ENCODE peak calls at places on chromosomes 11 and 22, in eight cellular contexts. J is mammary epithelial cell, V is Peyer's patch, A is heart left ventricle, R is right atrium auricular region, G is AG04450, Y is HepG2, B is adrenal gland. S is an unnamed sample. For H3K9me3, the result is how much of the 10 kb centered on the place peaks cover.

GRCh38 chr22:39129746-39130145 is 22.7 kb downstream of the CBX7 start:
- DNase-seq in J (no peak), V (no peak), A (no peak), R (no peak), G (no peak), Y (no peak), B (no peak), S (no peak)

GRCh38 chr11:96162816-96163499 is 180.0 kb downstream of the MAML2 start:
- DNase-seq in J (peak), V (no peak), A (no peak), R (no peak), G (peak), Y (no peak), B (peak), S (no peak)

GRCh38 chr22:50016308-50016987 is 3.9 kb upstream of the IL17REL start:
- DNase-seq in J (no peak), V (peak), A (peak), R (no peak), G (no peak), Y (no peak), B (no peak), S (no peak)

GRCh38 chr22:39808087-39808486 is 85.5 kb downstream of the ENTHD1 start:
- DNase-seq in J (no peak), V (peak), A (no peak), R (no peak), G (no peak), Y (peak), B (peak), S (no peak)

GRCh38 chr11:102085864-102086551 is 24.2 kb upstream of the YAP1 start:
- DNase-seq in J (no peak), V (no peak), A (no peak), R (no peak), G (no peak), Y (peak), B (no peak), S (no peak)

GRCh38 chr11:95187730-95188129 is 43.3 kb downstream of the SESN3 start:
- DNase-seq in J (no peak), V (no peak), A (no peak), R (no peak), G (no peak), Y (no peak), B (no peak), S (no peak)

GRCh38 chr11:93718057-93718563 is 23.2 kb downstream of the TAF1D start:
- DNase-seq in J (no peak), V (no peak), A (no peak), R (no peak), G (no peak), Y (no peak), B (no peak), S (no peak)

GRCh38 chr11:45930951-45931563 is 8.6 kb downstream of the LARGE2 start:
- DNase-seq in J (peak), V (no peak), A (no peak), R (no peak), G (no peak), Y (no peak), B (no peak), S (no peak)

GRCh38 chr22:44845796-44846720 is 93.7 kb downstream of the ARHGAP8 start:
- DNase-seq in J (no peak), V (no peak), A (no peak), R (no peak), G (no peak), Y (no peak), B (no peak), S (no peak)

DNA sequence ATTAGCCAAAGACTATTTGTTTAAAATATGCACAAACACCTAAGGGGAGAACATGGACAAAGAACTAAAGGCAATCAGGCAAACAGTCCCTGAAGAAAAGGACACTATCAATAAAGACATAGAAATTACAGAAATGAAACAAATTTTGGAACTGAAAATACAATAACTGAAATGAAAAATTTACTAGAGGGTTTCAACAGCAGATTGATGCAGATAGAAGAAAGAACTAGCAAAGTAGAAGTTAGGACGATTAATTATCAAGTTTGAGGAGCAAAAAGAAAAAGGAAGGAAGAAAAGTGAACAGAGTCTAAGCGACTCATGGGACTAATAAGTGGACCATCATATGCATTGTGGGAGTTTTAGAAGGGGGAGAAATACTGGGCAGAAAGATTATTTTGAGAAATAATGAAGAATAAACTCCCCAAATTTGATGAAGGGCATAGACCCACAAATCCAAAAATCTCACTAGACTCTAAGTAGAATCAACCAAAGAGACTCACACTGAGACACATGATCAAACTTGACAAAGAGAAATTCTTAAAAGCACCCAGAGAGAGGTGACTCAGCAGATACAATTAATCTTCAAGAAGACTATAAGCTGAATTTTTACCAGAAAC is 62.9 kb downstream of the JAM3 start:
- DNase-seq in J (no peak), V (no peak), A (no peak), R (no peak), G (no peak), Y (no peak), B (no peak), S (no peak)
- H3K9me3 ChIP-seq in J (under half), V (under half), A (under half), R (under half), G (under half), Y (under half), B (under half), S (under half)

DNA sequence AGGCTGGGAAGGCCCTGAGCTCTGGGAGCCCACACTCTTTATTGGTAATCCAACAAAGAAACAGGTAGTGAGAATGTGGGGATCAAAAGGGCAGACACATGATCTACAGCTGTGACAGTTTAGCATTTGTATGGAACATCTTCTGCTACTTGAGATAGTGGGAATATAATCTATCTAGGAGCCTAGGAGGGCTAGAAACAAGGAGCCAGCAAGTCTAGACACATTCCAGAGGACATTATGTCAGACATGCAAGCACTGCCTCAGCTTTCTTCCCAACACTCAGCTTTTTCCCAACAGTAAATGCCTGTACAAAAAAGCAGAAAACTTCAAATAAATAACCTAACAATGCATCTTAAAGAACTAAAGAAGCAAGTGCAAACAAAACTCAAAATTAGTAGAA is 1150.6 kb upstream of the RAG2 start:
- DNase-seq in J (no peak), V (no peak), A (no peak), R (no peak), G (no peak), Y (no peak), B (no peak), S (no peak)
- TF ChIP-seq CTCF in J (no peak), V (no peak), A (no peak), R (no peak), G (no peak), Y (no peak), B (no peak), S (no peak)

GRCh38 chr22:47787501-47788227 is 1025.2 kb downstream of the TBC1D22A start:
- DNase-seq in J (no peak), V (peak), A (no peak), R (peak), G (no peak), Y (no peak), B (no peak), S (no peak)
- H3K9me3 ChIP-seq in J (under half), V (under half), A (under half), R (under half), G (half or more), Y (under half), B (under half), S (under half)

DNA sequence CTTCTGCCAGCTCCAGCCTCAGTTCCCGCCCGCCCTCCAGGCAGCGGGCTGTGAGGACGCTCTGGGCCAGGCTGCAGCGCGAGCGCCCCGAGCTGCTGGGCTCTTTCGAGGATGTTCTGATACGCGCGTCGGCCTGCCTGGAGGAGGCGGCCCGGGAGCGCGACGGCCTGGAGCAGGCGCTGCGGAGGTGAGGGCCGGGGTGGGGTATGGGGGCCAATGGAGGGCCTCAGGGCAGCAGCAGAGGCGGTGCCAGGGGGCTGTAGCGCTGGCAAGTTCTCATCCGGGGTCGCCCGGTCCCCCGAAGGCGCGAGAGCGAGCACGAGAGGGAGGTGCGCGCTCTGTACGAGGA is 2.2 kb downstream of the CRACR2B start:
- DNase-seq in J (no peak), V (no peak), A (no peak), R (no peak), G (no peak), Y (no peak), B (no peak), S (no peak)
- TF ChIP-seq CTCF in J (no peak), V (no peak), A (no peak), R (no peak), G (no peak), Y (no peak), B (no peak), S (no peak)

GRCh38 chr22:47569389-47570299 is 807.2 kb downstream of the TBC1D22A start:
- DNase-seq in J (no peak), V (no peak), A (no peak), R (no peak), G (no peak), Y (no peak), B (no peak), S (no peak)
- H3K9me3 ChIP-seq in J (under half), V (under half), A (under half), R (under half), G (half or more), Y (under half), B (under half), S (under half)

GRCh38 chr11:12189543-12190235 is 79.3 kb downstream of the MICAL2 start:
- DNase-seq in J (peak), V (no peak), A (no peak), R (no peak), G (no peak), Y (no peak), B (no peak), S (no peak)
- TF ChIP-seq CTCF in J (peak), V (no peak), A (no peak), R (no peak), G (no peak), Y (no peak), B (no peak), S (no peak)

GRCh38 chr11:50155508-50155907 is 122.8 kb downstream of the OR4C45 start:
- DNase-seq in J (no peak), V (no peak), A (no peak), R (no peak), G (no peak), Y (no peak), B (no peak), S (no peak)
- H3K9me3 ChIP-seq in J (under half), V (under half), A (under half), R (under half), G (under half), Y (under half), B (under half), S (under half)